ENCODE peak calls at places on chromosomes 16 and 17, in four cellular contexts. D is HepG2, A is GM12878, N is H1. L is an unnamed sample.
A peak's percentile ranks its signal among the peaks of the same experiment; 100 is the strongest.

GRCh38 chr17:74987909-74988711 is 678 bp downstream of the CDR2L start:
- DNase-seq in D (no peak), A (no peak), N (peak; percentile 81), L (peak; percentile 70)

GRCh38 chr17:44972953-44973352 is 4.8 kb upstream of the C1QL1 start:
- DNase-seq in D (peak; percentile 43), A (no peak), N (no peak), L (no peak)

GRCh38 chr17:64063766-64064224 is 43.4 kb upstream of the ICAM2 start:
- DNase-seq in D (peak; percentile 48), A (no peak), N (peak; percentile 82), L (peak; percentile 57)

GRCh38 chr16:81778861-81779539 is at the start of gene PLCG2:
- DNase-seq in D (no peak), A (no peak), N (peak; percentile 87), L (peak; percentile 94)

GRCh38 chr17:28871056-28871579 is 16.3 kb downstream of the ERAL1 start:
- DNase-seq in D (no peak), A (peak; percentile 79), N (no peak), L (peak; percentile 59)

GRCh38 chr16:60945225-60945624 is 1091.0 kb downstream of the CDH8 start:
- DNase-seq in D (peak; percentile 5), A (no peak), N (peak; percentile 69), L (peak; percentile 19)

GRCh38 chr16:80804061-80804450 is 342 bp downstream of the CDYL2 start:
- DNase-seq in D (peak; percentile 6), A (no peak), N (peak; percentile 65), L (no peak)

GRCh38 chr16:13041180-13041579 is 139.8 kb downstream of the SHISA9 start:
- DNase-seq in D (no peak), A (no peak), N (no peak), L (no peak)

GRCh38 chr17:78019367-78019975 is 61.0 kb downstream of the TNRC6C start:
- DNase-seq in D (peak; percentile 53), A (peak; percentile 9), N (no peak), L (no peak)

GRCh38 chr16:23134274-23134673 is 15.0 kb downstream of the USP31 start:
- DNase-seq in D (peak; percentile 75), A (no peak), N (no peak), L (peak; percentile 55)

GRCh38 chr17:41026668-41027471 is at the start of gene KRTAP1-5:
- DNase-seq in D (no peak), A (no peak), N (no peak), L (no peak)

DNA sequence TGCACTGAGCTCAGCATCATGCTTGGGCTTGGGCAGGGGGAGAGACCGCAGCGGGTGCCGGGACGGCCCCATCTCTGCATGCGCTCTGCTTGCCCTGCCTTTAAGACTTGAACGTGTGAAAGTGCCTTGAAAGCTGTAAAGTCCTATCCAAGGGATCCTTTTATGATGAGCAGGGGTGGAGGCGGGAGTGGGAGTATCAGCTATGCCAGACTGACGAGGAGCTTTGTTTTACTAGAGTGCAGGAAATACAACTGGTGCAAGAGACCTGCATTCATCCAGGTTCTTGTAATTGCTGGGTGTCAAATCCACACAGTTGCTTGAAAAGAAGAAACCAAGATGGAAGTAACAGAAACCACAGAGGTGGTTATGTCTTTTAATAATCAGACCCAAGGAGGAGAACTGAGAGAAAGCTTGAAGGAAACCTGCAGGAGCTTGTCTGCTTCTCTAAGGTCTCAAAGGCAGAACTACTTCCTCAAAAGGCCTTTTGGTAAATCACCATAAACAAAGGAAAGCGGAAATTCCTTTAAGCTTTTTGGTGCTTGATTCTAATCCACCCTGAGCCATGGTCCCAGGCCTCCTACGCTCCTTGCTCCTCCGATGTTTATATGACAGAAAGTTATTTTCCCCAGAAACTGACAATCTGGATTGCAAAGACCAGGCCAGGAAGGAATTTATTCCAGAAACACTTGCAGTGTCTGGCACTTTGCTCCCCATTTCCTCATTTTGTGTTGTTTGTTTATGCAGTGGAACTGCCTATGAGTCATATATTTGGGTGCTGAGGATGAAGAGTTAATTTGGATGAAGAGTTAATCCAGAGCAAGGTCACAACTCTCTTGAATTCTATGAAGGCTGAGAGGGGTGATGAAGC is 51.3 kb upstream of the FBXO47 start:
- DNase-seq in D (no peak), A (peak; percentile 28), N (no peak), L (no peak)
- TF ChIP-seq TAF1 in D (no peak), A (no peak), N (no peak), L (no peak)

GRCh38 chr17:49585422-49586027 is 9.9 kb downstream of the NXPH3 start:
- DNase-seq in D (no peak), A (no peak), N (no peak), L (peak; percentile 43)

GRCh38 chr17:49583226-49583625 is 7.6 kb downstream of the NXPH3 start:
- DNase-seq in D (no peak), A (no peak), N (no peak), L (no peak)

GRCh38 chr17:49582055-49582703 is 6.5 kb downstream of the NXPH3 start:
- DNase-seq in D (no peak), A (no peak), N (no peak), L (no peak)

GRCh38 chr17:49582789-49583188 is 7.1 kb downstream of the NXPH3 start:
- DNase-seq in D (no peak), A (no peak), N (no peak), L (no peak)

DNA sequence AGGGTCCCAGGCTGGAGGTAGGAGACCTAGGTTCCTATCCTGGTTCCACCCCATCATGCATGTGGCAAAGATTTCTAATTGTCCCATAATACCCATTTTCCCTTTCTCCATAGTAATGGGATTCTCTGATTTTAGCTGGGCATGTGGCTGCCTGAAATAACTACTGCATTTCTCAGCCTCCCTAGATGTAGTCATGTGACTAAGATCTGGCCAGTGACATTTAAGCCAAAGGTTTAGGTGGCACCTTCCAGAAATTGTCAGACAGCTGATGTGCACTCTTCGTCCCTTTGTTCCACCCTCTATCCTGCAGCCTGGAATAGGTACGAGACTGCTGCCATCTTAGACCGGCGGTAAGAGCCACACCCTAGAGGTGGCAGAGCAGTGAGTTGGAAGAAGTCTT is 8.2 kb downstream of the NXPH3 start:
- DNase-seq in D (no peak), A (no peak), N (no peak), L (no peak)
- TF ChIP-seq SRF in D (no peak), A (no peak), N (no peak), L (no peak)

DNA sequence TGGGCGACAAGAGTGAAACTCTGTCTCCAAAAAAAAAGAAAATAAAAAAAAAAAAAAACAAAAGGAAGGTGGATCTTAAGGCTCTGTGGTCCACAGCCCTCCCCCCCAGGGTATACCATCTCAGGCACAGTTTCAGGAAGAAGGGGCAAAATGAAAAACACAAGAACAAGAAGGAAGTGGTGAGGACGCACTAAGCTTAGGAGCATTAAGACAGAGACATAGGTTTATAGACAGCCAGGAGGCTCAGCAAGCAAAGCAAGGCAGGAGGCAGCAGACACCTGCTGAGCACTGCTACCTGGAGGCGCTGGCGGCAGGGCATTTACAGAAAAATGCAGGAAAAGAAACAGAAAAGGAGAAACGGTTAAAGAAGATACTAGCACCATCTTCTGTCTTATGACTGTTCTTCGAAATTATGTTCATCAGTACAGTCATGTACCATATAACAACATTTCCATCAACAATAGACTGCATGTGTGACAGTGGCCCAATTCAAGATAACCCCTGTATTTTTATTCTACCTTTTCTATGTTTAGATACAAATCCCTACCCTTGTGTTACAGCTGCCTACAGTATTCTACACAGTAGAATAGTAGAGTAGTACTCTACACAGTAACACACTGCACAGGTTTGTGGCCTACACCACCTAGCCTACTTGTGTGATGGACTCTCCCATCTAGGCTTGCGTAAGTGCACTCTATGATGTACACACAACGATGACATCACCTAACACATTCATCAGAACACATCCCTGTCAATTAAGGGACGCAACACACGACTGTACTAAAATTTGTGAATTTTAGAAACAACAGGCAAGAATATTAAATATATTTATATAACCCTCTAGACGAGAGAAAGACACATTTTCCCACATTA is 62.5 kb downstream of the XPO6 start:
- DNase-seq in D (no peak), A (no peak), N (no peak), L (no peak)
- TF ChIP-seq TAF1 in D (no peak), A (no peak), N (no peak), L (no peak)

GRCh38 chr16:83940157-83940556 is 12.9 kb upstream of the OSGIN1 start:
- DNase-seq in D (no peak), A (no peak), N (no peak), L (no peak)

GRCh38 chr16:83942074-83942473 is 11.0 kb upstream of the OSGIN1 start:
- DNase-seq in D (no peak), A (no peak), N (no peak), L (no peak)

GRCh38 chr16:83939266-83939856 is 13.7 kb upstream of the OSGIN1 start:
- DNase-seq in D (no peak), A (no peak), N (no peak), L (no peak)

GRCh38 chr16:83942815-83943515 is 10.1 kb upstream of the OSGIN1 start:
- DNase-seq in D (peak; percentile 98), A (no peak), N (no peak), L (no peak)

DNA sequence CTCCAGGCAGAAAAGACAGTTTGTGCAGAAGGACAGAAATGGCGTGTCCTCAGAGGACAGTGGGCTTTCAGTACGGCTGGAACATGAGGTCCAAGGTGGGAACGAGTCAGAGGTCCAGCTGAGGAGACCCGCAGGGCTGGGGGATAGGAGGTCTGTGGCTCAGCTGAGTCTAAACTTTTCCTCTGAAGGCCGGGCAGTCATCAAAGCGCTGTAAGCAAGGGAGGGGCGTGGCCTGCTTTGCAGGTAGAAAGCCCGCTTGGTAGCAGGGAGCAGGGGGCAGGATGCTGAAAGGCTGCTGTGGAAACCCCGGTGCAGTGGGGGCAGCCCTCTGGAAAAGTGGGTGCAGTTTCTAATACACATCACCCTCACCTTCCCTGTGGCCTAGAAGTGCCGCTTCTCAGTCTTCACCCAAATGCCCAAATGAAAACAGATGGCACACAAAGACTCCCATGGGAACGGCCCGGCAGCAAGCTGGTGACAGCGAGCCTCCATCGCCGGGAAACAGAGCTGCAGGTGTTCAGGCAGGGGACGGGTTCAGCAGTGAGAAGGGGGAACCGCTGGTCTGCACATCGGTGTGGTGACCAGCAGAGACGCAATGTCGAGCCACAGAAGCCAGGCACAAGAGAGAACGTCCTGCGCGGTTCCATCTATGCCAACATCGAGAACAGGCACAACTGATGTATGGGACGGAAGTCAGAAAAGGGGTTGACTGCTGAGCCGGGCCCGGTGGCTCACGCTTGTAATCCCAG is 12.2 kb upstream of the OSGIN1 start:
- DNase-seq in D (no peak), A (no peak), N (no peak), L (no peak)
- TF ChIP-seq SRF in D (no peak), A (no peak), N (no peak), L (no peak)

GRCh38 chr17:72392056-72393010 is 271.5 kb downstream of the SOX9 start:
- DNase-seq in D (no peak), A (peak; percentile 68), N (no peak), L (no peak)
- TF ChIP-seq TAF1 in D (no peak), A (no peak), N (no peak), L (no peak)

DNA sequence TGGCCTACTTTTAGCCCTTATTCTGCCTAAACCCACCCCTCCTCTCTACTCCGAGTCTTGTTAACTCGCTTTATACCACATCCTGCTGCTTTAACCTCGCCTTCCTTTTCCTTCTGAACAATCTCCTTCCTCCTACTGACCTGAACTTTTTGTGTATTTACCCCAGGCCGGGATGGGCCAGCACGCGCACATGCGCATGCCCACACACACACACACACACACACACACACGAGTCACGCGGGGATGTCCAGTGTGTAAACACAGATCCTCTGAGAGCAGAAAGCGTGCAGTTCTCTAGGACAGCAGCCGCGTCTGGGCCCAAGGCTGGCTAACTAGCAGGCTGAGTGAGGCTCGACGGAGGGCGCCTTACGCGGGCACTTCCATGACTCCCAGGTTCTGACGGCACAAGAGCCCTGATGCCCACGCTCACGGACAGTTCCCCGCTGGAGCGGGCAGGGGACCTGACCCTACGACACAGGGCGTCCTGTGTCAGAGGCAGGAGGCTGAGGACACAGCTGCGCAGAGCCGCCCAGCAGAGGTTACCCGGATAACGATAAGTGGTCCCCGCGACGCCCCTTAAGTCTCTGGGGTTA is 610 bp downstream of the PIK3R5 start:
- DNase-seq in D (no peak), A (no peak), N (no peak), L (no peak)
- TF ChIP-seq SRF in D (no peak), A (no peak), N (no peak), L (no peak)

GRCh38 chr17:67281736-67282135 is 36.7 kb upstream of the HELZ start:
- DNase-seq in D (no peak), A (no peak), N (no peak), L (no peak)
- TF ChIP-seq TAF1 in D (no peak), A (no peak), N (no peak), L (no peak)